ENCODE peak calls at places on chromosomes 12 and 14, in five cellular contexts. G is T-cell, S is lower leg skin, K is HFF-Myc, M is HS-27A. P is an unnamed sample.

GRCh38 chr12:14934511-14934910 is 3.8 kb downstream of the ERP27 start:
- DNase-seq in G (no peak), S (no peak), K (no peak), M (no peak), P (no peak)

GRCh38 chr12:75658826-75659823 is 147.7 kb upstream of the KRR1 start:
- DNase-seq in G (no peak), S (no peak), K (peak; percentile 63), M (no peak), P (no peak)

GRCh38 chr14:62939970-62940369 is 105.3 kb downstream of the KCNH5 start:
- DNase-seq in G (no peak), S (no peak), K (no peak), M (no peak), P (no peak)

GRCh38 chr12:122932207-122932606 is 34.1 kb downstream of the ABCB9 start:
- DNase-seq in G (no peak), S (no peak), K (no peak), M (no peak), P (no peak)

GRCh38 chr12:85036736-85037135 is 585 bp downstream of the LRRIQ1 start:
- DNase-seq in G (no peak), S (no peak), K (no peak), M (no peak), P (no peak)

GRCh38 chr14:68462683-68463082 is 330.2 kb downstream of the ZFP36L1 start:
- DNase-seq in G (no peak), S (no peak), K (no peak), M (no peak), P (no peak)

GRCh38 chr12:67069451-67070306 is 199.5 kb upstream of the CAND1 start:
- DNase-seq in G (peak; percentile 37), S (peak; percentile 85), K (no peak), M (no peak), P (no peak)

GRCh38 chr12:53070901-53071492 is 8.2 kb downstream of the SPRYD3 start:
- DNase-seq in G (no peak), S (peak; percentile 84), K (no peak), M (no peak), P (no peak)

GRCh38 chr14:90576581-90576980 is 179.8 kb downstream of the CALM1 start:
- DNase-seq in G (no peak), S (no peak), K (no peak), M (no peak), P (peak; percentile 11)

GRCh38 chr12:66196806-66197205 is 7.8 kb downstream of the IRAK3 start:
- DNase-seq in G (no peak), S (no peak), K (no peak), M (no peak), P (no peak)

GRCh38 chr12:124921200-124922008 is 7.0 kb upstream of the UBC start:
- DNase-seq in G (peak; percentile 66), S (no peak), K (no peak), M (no peak), P (no peak)

GRCh38 chr12:127509066-127509778 is 757.7 kb upstream of the TMEM132C start:
- DNase-seq in G (no peak), S (no peak), K (peak; percentile 69), M (no peak), P (peak; percentile 45)

GRCh38 chr12:59149995-59150642 is 229.8 kb upstream of the LRIG3 start:
- DNase-seq in G (no peak), S (no peak), K (peak; percentile 72), M (peak; percentile 48), P (peak; percentile 43)

GRCh38 chr12:58844161-58844560 is 76.1 kb downstream of the LRIG3 start:
- DNase-seq in G (no peak), S (no peak), K (no peak), M (no peak), P (no peak)

GRCh38 chr12:130973906-130974305 is 20.2 kb downstream of the ADGRD1 start:
- DNase-seq in G (no peak), S (peak; percentile 32), K (no peak), M (no peak), P (no peak)

GRCh38 chr12:89663577-89664357 is 44.9 kb downstream of the ATP2B1 start:
- DNase-seq in G (no peak), S (no peak), K (no peak), M (no peak), P (no peak)

GRCh38 chr12:67442347-67442841 is 173.2 kb downstream of the CAND1 start:
- DNase-seq in G (no peak), S (no peak), K (no peak), M (no peak), P (no peak)

GRCh38 chr12:106223485-106224391 is 24.1 kb downstream of the CKAP4 start:
- DNase-seq in G (peak; percentile 75), S (peak; percentile 93), K (peak; percentile 21), M (no peak), P (no peak)

GRCh38 chr12:101204598-101205304 is 5.3 kb downstream of the SLC5A8 start:
- DNase-seq in G (no peak), S (no peak), K (no peak), M (no peak), P (no peak)

GRCh38 chr12:56988207-56988739 is 18.1 kb downstream of the ZBTB39 start:
- DNase-seq in G (no peak), S (peak; percentile 72), K (no peak), M (no peak), P (no peak)

GRCh38 chr12:2489266-2489665 is 305.5 kb upstream of the FKBP4 start:
- DNase-seq in G (no peak), S (peak; percentile 57), K (no peak), M (no peak), P (no peak)

GRCh38 chr12:64039285-64039871 is 182.7 kb downstream of the KICS2 start:
- DNase-seq in G (no peak), S (no peak), K (no peak), M (no peak), P (peak; percentile 23)

GRCh38 chr14:103422981-103423600 is 37.9 kb downstream of the MARK3 start:
- DNase-seq in G (no peak), S (no peak), K (no peak), M (peak; percentile 51), P (no peak)

GRCh38 chr12:28500373-28501024 is 310.2 kb downstream of the CCDC91 start:
- DNase-seq in G (no peak), S (no peak), K (no peak), M (no peak), P (no peak)

GRCh38 chr14:91361236-91361811 is 56.3 kb downstream of the CCDC88C start:
- DNase-seq in G (no peak), S (no peak), K (no peak), M (no peak), P (no peak)

GRCh38 chr12:110107369-110108281 is 16.5 kb upstream of the IFT81 start:
- DNase-seq in G (no peak), S (no peak), K (peak; percentile 85), M (no peak), P (peak; percentile 67)

GRCh38 chr14:103121161-103121845 is 2.0 kb upstream of the TNFAIP2 start:
- DNase-seq in G (no peak), S (peak; percentile 94), K (no peak), M (no peak), P (no peak)

GRCh38 chr14:91185721-91186120 is 58.8 kb downstream of the GPR68 start:
- DNase-seq in G (no peak), S (no peak), K (peak; percentile 44), M (no peak), P (no peak)

GRCh38 chr14:91154851-91155625 is 41.2 kb downstream of the DGLUCY start:
- DNase-seq in G (peak; percentile 16), S (peak; percentile 86), K (no peak), M (no peak), P (peak; percentile 20)

GRCh38 chr14:21025374-21026151 is 702 bp upstream of the NDRG2 start:
- DNase-seq in G (no peak), S (peak; percentile 93), K (no peak), M (no peak), P (no peak)

GRCh38 chr14:61260939-61261776 is 20.0 kb downstream of the TMEM30B start:
- DNase-seq in G (no peak), S (peak; percentile 75), K (peak; percentile 96), M (no peak), P (peak; percentile 61)

GRCh38 chr12:132641811-132642650 is 23.5 kb downstream of the P2RX2 start:
- DNase-seq in G (no peak), S (no peak), K (no peak), M (no peak), P (no peak)

GRCh38 chr12:4201333-4202105 is 72.0 kb upstream of the CCND2 start:
- DNase-seq in G (no peak), S (no peak), K (no peak), M (no peak), P (no peak)

GRCh38 chr14:55746533-55746932 is 166.5 kb downstream of the KTN1 start:
- DNase-seq in G (no peak), S (no peak), K (no peak), M (no peak), P (no peak)

P was measured in AG04450.